ENCODE peak calls at places on chromosomes 13 and 19, in six cellular contexts. Z is neuronal stem cell, O is IMR-90, L is trophoblast cell, R is H1, E is mesendoderm. Q is an unnamed sample.
A peak's percentile ranks its signal among the peaks of the same experiment; 100 is the strongest.

GRCh38 chr13:52713894-52714293 is 25.7 kb downstream of the CNMD start:
- DNase-seq in E (no peak), R (no peak), O (no peak), Z (no peak), L (no peak), Q (no peak)

GRCh38 chr19:16444273-16444597 is 27.5 kb downstream of the EPS15L1 start:
- DNase-seq in L (no peak), E (no peak), R (no peak), Z (no peak), O (no peak), Q (no peak)

GRCh38 chr19:47512183-47512947 is 2.5 kb downstream of the NAPA start:
- DNase-seq in E (no peak), O (peak; percentile 52), L (no peak), Z (no peak), R (no peak), Q (peak; percentile 33)

GRCh38 chr19:4456843-4457653 is 546 bp downstream of the UBXN6 start:
- DNase-seq in E (peak; percentile 80), L (no peak), Z (peak; percentile 82), R (peak; percentile 78), O (peak; percentile 56), Q (peak; percentile 75)

GRCh38 chr13:111948811-111949210 is 118.1 kb upstream of the SOX1 start:
- DNase-seq in R (peak; percentile 20), Z (no peak), L (no peak), E (no peak), O (no peak), Q (no peak)

GRCh38 chr13:33125821-33126570 is 109.8 kb downstream of the KL start:
- DNase-seq in R (no peak), E (peak; percentile 97), L (peak; percentile 75), O (peak; percentile 97), Z (peak; percentile 27), Q (peak; percentile 94)

GRCh38 chr19:52191951-52192350 is 2.1 kb downstream of the PPP2R1A start:
- DNase-seq in O (no peak), L (no peak), E (no peak), Z (no peak), R (no peak), Q (peak; percentile 1)

GRCh38 chr19:53579518-53579917 is 41.6 kb downstream of the ZNF331 start:
- DNase-seq in R (no peak), L (no peak), E (no peak), O (no peak), Z (no peak), Q (no peak)

GRCh38 chr13:44797685-44798084 is 191.6 kb downstream of the NUFIP1 start:
- DNase-seq in O (no peak), L (no peak), Z (no peak), E (no peak), R (no peak), Q (no peak)

DNA sequence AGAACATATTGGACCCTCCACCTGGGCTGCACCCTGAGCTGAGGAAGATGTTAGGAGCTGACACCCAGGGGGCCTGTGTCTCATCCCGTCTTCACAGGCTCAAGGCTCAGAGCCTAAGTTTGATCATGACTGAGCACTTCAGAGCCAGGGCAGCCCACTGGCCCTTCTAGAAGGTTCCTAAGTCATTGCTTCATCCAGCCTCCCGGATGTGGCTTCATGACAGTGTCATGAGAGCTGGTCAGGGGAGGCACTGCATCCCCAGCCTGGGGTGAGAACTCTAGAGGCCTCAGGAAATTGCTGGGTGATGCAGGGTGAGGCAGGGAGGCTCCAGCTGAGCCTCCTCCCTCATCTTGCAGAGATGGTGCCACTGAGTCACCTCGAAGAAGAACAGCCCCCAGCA is 24.9 kb upstream of the PIK3R2 start:
- DNase-seq in E (no peak), R (no peak), Z (no peak), L (no peak), O (peak; percentile 33), Q (peak; percentile 27)
- H3K23ac ChIP-seq in E (no peak overlapping the region), R (no peak overlapping the region), Z (no peak overlapping the region), L (no peak overlapping the region), O (no peak overlapping the region), Q (no peak overlapping the region)

DNA sequence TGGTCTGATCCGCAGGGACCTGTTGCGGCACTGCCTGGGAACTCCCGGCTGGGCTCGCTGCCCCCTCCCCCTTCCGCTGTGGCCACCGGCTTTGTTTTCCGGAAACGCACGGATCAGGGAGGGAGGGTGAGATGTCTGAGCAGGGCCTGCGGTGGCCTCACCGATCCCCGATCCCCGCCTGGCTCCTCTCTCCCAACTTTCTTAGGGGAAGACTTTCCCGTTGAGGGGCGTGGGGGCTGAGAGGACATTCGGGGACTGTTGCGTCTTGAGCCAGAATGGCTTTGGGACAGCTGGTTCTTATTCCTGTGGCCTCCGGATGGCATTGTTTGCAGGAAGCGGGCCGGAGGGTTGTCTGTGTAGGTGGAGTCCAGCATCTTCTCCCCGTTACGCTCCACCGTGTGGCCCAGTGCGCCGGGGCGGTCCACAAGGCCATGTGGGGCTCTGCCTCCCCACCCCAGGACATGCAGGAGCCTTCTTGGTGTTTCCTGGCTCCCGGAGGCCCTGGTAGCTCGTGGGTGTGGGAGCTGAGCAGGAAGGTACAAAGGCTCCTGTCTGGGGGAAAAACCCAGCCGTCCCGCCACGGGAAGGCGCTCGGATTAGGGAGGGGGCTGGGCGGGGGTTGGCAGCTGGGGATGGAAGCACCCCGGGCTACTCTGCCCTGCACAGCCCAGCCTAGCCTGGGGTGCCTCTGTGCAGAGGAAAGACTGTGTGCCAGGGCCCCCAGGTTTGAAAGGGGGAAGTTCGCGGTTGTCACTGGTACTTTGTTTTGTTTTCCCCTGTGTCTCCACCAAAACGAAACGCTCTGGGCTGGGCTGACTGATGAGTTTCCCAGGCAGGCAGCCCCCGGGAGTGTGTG is 1.3 kb downstream of the CSNK1G2 start:
- DNase-seq in O (peak; percentile 67), R (peak; percentile 85), L (peak; percentile 59), Z (peak; percentile 81), E (peak; percentile 93), Q (peak; percentile 90)
- H3K4me3 ChIP-seq in O (peak overlapping the region; percentile 72), R (peak overlapping the region; percentile 85), L (peak overlapping the region; percentile 84), Z (peak overlapping the region; percentile 96), E (peak overlapping the region; percentile 99), Q (peak overlapping the region; percentile 77)

GRCh38 chr13:99686944-99687382 is 185.7 kb downstream of the TM9SF2 start:
- DNase-seq in L (no peak), O (no peak), E (peak; percentile 96), R (peak; percentile 65), Z (no peak), Q (no peak)

GRCh38 chr13:99689955-99690354 is 188.7 kb downstream of the TM9SF2 start:
- DNase-seq in L (no peak), Z (no peak), O (no peak), E (peak; percentile 58), R (no peak), Q (no peak)

GRCh38 chr13:99690426-99691189 is 189.3 kb downstream of the TM9SF2 start:
- DNase-seq in E (peak; percentile 24), O (no peak), Z (peak; percentile 47), R (no peak), L (peak; percentile 27), Q (no peak)

GRCh38 chr13:99687728-99688397 is 186.6 kb downstream of the TM9SF2 start:
- DNase-seq in O (no peak), E (peak; percentile 98), Z (peak; percentile 64), L (no peak), R (no peak), Q (no peak)

DNA sequence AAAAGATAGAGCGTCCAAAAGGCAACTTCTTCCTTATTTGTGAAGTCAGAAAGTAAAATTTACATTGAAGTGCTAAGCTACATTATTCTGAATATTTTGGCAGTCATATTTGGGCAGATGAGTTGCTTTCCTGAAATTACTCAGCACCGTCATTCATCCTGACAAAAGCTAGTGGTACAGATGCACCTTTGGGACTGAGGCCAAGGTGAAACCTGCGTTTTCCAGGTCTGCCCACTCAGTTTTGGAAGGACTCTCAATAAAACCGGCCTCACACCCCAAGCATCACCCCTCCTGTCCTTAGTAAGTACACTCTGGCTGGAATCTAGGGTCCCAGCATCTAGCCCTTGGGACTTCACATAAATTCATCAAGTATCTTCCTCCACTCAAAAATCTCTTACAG is 187.5 kb downstream of the TM9SF2 start:
- DNase-seq in Z (no peak), L (no peak), O (no peak), R (no peak), E (peak; percentile 26), Q (no peak)
- H3K23ac ChIP-seq in Z (no peak overlapping the region), L (no peak overlapping the region), O (no peak overlapping the region), R (no peak overlapping the region), E (no peak overlapping the region), Q (no peak overlapping the region)

GRCh38 chr19:8336072-8336569 is 6.9 kb downstream of the KANK3 start:
- DNase-seq in L (no peak), O (no peak), E (no peak), Z (no peak), R (peak; percentile 49), Q (no peak)
- H3K4me3 ChIP-seq in L (no peak overlapping the region), O (no peak overlapping the region), E (no peak overlapping the region), Z (no peak overlapping the region), R (peak overlapping the region; percentile 56), Q (no peak overlapping the region)